ENCODE peak calls at places on chromosome 12, in ten cellular contexts. E is naive thymus-derived CD4-positive, alpha-beta T cell; D is BJ; J is cardiac muscle cell; S is A673; R is lung; C is IMR-90; I is AG04450; W is upper lobe of right lung; L is HAP-1. G is an unnamed sample. For H3K27me3, the result is how much of the 10 kb centered on the place peaks cover.

GRCh38 chr12:570949-571794 is 92.1 kb downstream of the NINJ2 start:
- DNase-seq in E (no peak), D (no peak), J (no peak), S (peak), R (peak), C (peak), I (peak), W (peak), L (peak), G (peak)

GRCh38 chr12:130686511-130686981 is 29.6 kb downstream of the RIMBP2 start:
- DNase-seq in E (no peak), D (no peak), J (no peak), S (no peak), R (no peak), C (no peak), I (no peak), W (no peak), L (no peak), G (peak)

GRCh38 chr12:80714055-80714454 is 2.7 kb upstream of the MYF5 start:
- DNase-seq in E (no peak), D (no peak), J (peak), S (no peak), R (no peak), C (peak), I (no peak), W (no peak), L (no peak), G (peak)

GRCh38 chr12:31105668-31106067 is 32.0 kb downstream of the DDX11 start:
- DNase-seq in E (no peak), D (no peak), J (no peak), S (no peak), R (no peak), C (no peak), I (no peak), W (no peak), L (no peak), G (no peak)

GRCh38 chr12:4278582-4278939 is 5.0 kb downstream of the CCND2 start:
- DNase-seq in E (no peak), D (no peak), J (peak), S (no peak), R (peak), C (no peak), I (no peak), W (peak), L (no peak), G (no peak)

GRCh38 chr12:107480836-107481608 is 204.6 kb upstream of the PWP1 start:
- DNase-seq in E (no peak), D (no peak), J (no peak), S (no peak), R (no peak), C (no peak), I (no peak), W (no peak), L (no peak), G (no peak)

GRCh38 chr12:24853588-24853987 is 95.3 kb downstream of the BCAT1 start:
- DNase-seq in E (no peak), D (no peak), J (no peak), S (peak), R (no peak), C (peak), I (peak), W (no peak), L (no peak), G (no peak)

GRCh38 chr12:3256103-3256551 is 178.9 kb downstream of the TSPAN9 start:
- DNase-seq in E (no peak), D (no peak), J (peak), S (no peak), R (no peak), C (no peak), I (no peak), W (no peak), L (no peak), G (peak)

GRCh38 chr12:107200394-107200793 is 107.0 kb upstream of the CRY1 start:
- DNase-seq in E (no peak), D (no peak), J (no peak), S (no peak), R (no peak), C (peak), I (peak), W (no peak), L (no peak), G (peak)

GRCh38 chr12:1130164-1130563 is 139.1 kb downstream of the ERC1 start:
- DNase-seq in E (no peak), D (no peak), J (peak), S (no peak), R (peak), C (no peak), I (no peak), W (no peak), L (no peak), G (peak)

GRCh38 chr12:105983622-105984325 is 155.0 kb downstream of the NUAK1 start:
- DNase-seq in E (no peak), D (peak), J (no peak), S (no peak), R (no peak), C (peak), I (peak), W (no peak), L (no peak), G (no peak)

GRCh38 chr12:48010366-48010970 is 6.2 kb upstream of the COL2A1 start:
- DNase-seq in E (no peak), D (no peak), J (no peak), S (no peak), R (no peak), C (no peak), I (no peak), W (no peak), L (no peak), G (no peak)

GRCh38 chr12:48015129-48015528 is 10.9 kb upstream of the COL2A1 start:
- DNase-seq in E (no peak), D (no peak), J (no peak), S (no peak), R (no peak), C (no peak), I (no peak), W (no peak), L (no peak), G (no peak)

GRCh38 chr12:48009471-48009870 is 5.2 kb upstream of the COL2A1 start:
- DNase-seq in E (no peak), D (no peak), J (no peak), S (no peak), R (no peak), C (no peak), I (no peak), W (no peak), L (no peak), G (no peak)

GRCh38 chr12:48013287-48013686 is 9.0 kb upstream of the COL2A1 start:
- DNase-seq in E (no peak), D (no peak), J (no peak), S (no peak), R (no peak), C (no peak), I (no peak), W (no peak), L (no peak), G (no peak)

DNA sequence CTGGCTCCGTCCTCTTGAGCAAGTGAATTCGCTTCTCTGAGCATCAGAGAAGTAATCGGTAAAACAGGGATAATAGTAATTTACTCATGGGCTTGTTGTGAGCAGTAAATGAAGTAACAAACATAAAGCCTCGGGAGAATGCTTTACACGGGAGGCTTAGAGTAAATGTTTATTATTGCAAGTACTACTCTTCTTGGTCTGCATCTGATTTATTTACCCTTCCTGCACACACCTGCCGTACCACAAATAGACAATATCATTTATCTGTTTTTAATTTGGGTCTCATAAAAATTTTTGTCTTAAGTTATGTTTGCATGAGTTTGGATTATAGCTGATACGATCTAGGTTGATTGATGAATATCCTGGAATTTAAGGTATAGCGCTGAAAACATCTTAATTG is 7.8 kb upstream of the COL2A1 start:
- DNase-seq in E (no peak), D (no peak), J (no peak), S (no peak), R (no peak), C (no peak), I (no peak), W (no peak), L (no peak), G (no peak)
- H3K27me3 ChIP-seq in E (under half), D (under half), J (half or more), S (half or more), R (under half), C (half or more), I (half or more), W (under half), L (under half), G (half or more)

DNA sequence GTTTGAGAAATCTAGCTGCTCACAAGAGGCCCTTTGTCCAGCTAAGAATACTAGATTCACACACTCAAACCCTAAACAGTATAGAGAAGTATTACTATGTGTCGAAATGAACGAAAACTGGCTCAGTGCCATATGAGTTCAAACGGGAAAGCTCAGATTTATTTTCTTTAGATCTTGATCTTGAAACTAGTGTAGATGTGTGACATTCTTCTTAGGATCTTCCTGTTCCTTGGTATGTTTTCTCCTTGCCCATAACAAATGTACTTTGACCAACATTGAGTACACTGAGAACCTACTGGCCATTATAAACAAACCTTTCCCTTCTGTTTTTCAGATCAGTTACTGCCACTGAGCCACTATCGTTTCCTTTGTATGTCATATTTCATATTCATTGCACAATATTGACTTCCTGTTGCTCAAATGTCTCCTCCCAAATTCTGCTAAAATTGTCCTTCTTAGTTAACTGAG is 21.3 kb downstream of the MYBPC1 start:
- DNase-seq in E (peak), D (no peak), J (no peak), S (peak), R (no peak), C (no peak), I (no peak), W (no peak), L (no peak), G (no peak)
- H3K4me3 ChIP-seq in E (no peak), D (no peak), J (no peak), S (peak), R (no peak), C (no peak), I (no peak), W (peak), L (no peak), G (no peak)

GRCh38 chr12:53824001-53824716 is 72.4 kb upstream of the CISTR start:
- DNase-seq in E (no peak), D (no peak), J (no peak), S (no peak), R (no peak), C (no peak), I (no peak), W (no peak), L (no peak), G (no peak)

GRCh38 chr12:53817021-53817389 is 65.2 kb upstream of the CISTR start:
- DNase-seq in E (no peak), D (no peak), J (no peak), S (no peak), R (no peak), C (no peak), I (no peak), W (no peak), L (no peak), G (no peak)

GRCh38 chr12:53816360-53817020 is 64.7 kb upstream of the CISTR start:
- DNase-seq in E (no peak), D (no peak), J (no peak), S (no peak), R (no peak), C (no peak), I (no peak), W (no peak), L (no peak), G (no peak)

GRCh38 chr12:53820503-53820902 is 68.7 kb upstream of the CISTR start:
- DNase-seq in E (no peak), D (peak), J (no peak), S (peak), R (no peak), C (peak), I (no peak), W (no peak), L (no peak), G (peak)

DNA sequence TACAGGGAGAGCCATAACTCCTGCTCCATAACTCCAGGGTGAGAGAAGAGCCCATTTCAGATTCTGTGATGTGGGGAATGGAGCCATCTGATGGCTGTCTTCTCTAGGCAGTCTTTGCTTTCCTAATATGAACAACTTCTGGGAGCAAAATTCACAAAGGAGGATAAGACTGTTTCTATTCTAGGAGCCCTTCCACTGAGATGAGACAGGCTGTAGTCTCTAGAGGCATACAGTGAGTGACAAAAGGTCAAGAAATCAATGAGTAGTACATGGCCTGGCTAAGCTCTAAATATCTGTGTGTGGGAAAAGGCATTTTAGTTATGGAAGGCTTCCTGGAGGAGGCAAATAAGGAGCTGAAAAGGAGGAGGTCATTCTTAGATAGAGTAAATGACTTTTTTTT is 69.1 kb upstream of the CISTR start:
- DNase-seq in E (no peak), D (no peak), J (no peak), S (no peak), R (no peak), C (no peak), I (no peak), W (no peak), L (no peak), G (no peak)
- H3K27me3 ChIP-seq in E (under half), D (under half), J (under half), S (under half), R (under half), C (under half), I (under half), W (under half), L (under half), G (under half)

DNA sequence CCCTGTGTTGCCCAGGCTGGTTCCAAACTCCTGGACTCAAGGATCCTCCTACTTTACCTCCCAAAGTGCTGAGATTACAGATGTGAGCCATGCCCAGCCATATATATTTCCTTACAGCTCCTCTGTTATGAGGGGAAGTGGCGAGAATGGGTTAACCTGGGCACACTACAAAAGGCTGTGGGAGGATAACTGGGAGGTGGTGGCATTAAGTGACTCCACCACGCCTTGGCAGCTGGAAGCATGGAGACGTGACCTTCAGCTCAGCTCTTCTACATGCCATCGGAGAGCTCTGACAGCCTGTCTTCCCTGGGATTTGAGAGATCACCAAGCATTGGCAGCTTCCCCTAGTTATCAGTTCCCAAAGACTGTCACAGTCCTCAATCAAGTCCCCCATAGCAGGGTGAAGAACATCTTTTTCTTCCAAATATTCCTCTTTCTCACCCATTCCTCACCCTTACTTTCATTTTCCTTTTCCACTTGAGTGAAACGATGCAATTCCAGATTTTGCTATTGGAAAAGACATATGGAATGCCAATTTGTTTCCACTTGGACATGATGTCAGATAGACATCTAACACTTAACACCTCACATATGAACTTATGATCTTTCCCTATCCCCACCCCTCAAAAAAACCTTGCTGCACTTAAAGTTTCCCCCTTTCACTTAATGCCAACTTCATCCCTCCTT is 48.5 kb downstream of the PHLDA1 start:
- DNase-seq in E (no peak), D (no peak), J (no peak), S (no peak), R (no peak), C (no peak), I (no peak), W (no peak), L (no peak), G (no peak)
- H3K4me3 ChIP-seq in E (no peak), D (no peak), J (no peak), S (no peak), R (no peak), C (peak), I (peak), W (peak), L (no peak), G (no peak)

DNA sequence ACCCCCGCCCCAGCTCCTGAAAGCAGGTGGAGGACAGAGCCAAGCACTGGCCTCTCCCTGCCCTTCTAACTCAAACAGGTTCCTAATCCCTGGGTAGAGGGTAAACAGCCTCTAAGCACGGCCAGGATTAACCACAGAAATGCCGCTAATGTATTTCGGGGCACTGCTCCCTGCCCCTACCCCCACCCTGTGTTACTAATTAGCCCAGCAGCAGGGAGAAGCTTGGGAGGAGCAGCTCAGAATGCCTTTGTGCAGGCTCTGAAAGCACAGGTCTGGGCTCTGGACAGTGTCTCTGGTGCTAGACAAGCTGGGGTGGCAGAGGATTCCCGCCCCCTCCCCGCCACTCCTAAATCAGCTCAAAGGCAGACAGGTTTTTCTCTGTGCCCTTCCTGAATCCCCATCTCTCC is 53.2 kb downstream of the SMUG1 start:
- DNase-seq in E (no peak), D (no peak), J (peak), S (no peak), R (no peak), C (no peak), I (no peak), W (no peak), L (no peak), G (no peak)
- H3K27me3 ChIP-seq in E (under half), D (under half), J (half or more), S (under half), R (under half), C (half or more), I (half or more), W (under half), L (under half), G (under half)

GRCh38 chr12:26125451-26126339 is 858 bp upstream of the BHLHE41 start:
- DNase-seq in E (no peak), D (no peak), J (peak), S (peak), R (peak), C (peak), I (no peak), W (peak), L (peak), G (peak)

GRCh38 chr12:26123482-26123980 is 1.3 kb downstream of the BHLHE41 start:
- DNase-seq in E (no peak), D (no peak), J (no peak), S (peak), R (no peak), C (peak), I (no peak), W (no peak), L (no peak), G (no peak)

GRCh38 chr12:26122681-26123481 is 2.0 kb downstream of the BHLHE41 start:
- DNase-seq in E (peak), D (no peak), J (peak), S (peak), R (peak), C (peak), I (no peak), W (peak), L (peak), G (no peak)

GRCh38 chr12:26126340-26127284 is 1.8 kb upstream of the BHLHE41 start:
- DNase-seq in E (no peak), D (no peak), J (peak), S (peak), R (peak), C (peak), I (no peak), W (peak), L (peak), G (peak)

GRCh38 chr12:26124491-26125450 is at the start of gene BHLHE41:
- DNase-seq in E (no peak), D (no peak), J (peak), S (peak), R (peak), C (peak), I (no peak), W (peak), L (peak), G (peak)
- H3K4me3 ChIP-seq in E (peak), D (peak), J (peak), S (peak), R (peak), C (peak), I (peak), W (peak), L (peak), G (peak)

G was measured in mesendoderm.